ENCODE peak calls at places on chromosomes 6 and 20, in five cellular contexts. One of them, this sample, is unnamed.

GRCh38 chr6:169976301-169977081 is 225.1 kb downstream of the ERMARD start:
- DNase-seq in left ventricle myocardium inferior: no peak
- DNase-seq in BJ: no peak
- DNase-seq in pancreas: no peak
- DNase-seq in lower lobe of right lung: peak; percentile 44
- DNase-seq in this sample: no peak

GRCh38 chr6:10521104-10521808 is at the start of gene GCNT2:
- DNase-seq in left ventricle myocardium inferior: no peak
- DNase-seq in BJ: no peak
- DNase-seq in pancreas: no peak
- DNase-seq in lower lobe of right lung: peak; percentile 53
- DNase-seq in this sample: no peak

GRCh38 chr6:168280899-168281245 is 38.7 kb downstream of the DACT2 start:
- DNase-seq in left ventricle myocardium inferior: no peak
- DNase-seq in BJ: no peak
- DNase-seq in pancreas: no peak
- DNase-seq in lower lobe of right lung: no peak
- DNase-seq in this sample: no peak

GRCh38 chr6:136550330-136551071 is at the start of gene MAP7:
- DNase-seq in left ventricle myocardium inferior: peak; percentile 51
- DNase-seq in BJ: no peak
- DNase-seq in pancreas: peak; percentile 97
- DNase-seq in lower lobe of right lung: peak; percentile 92
- DNase-seq in this sample: no peak

GRCh38 chr6:136547336-136547735 is 2.9 kb downstream of the MAP7 start:
- DNase-seq in left ventricle myocardium inferior: no peak
- DNase-seq in BJ: peak; percentile 2
- DNase-seq in pancreas: no peak
- DNase-seq in lower lobe of right lung: no peak
- DNase-seq in this sample: no peak

GRCh38 chr6:153003294-153003645 is 761 bp upstream of the MTRF1L start:
- DNase-seq in left ventricle myocardium inferior: no peak
- DNase-seq in BJ: no peak
- DNase-seq in pancreas: no peak
- DNase-seq in lower lobe of right lung: no peak
- DNase-seq in this sample: no peak

GRCh38 chr6:17454316-17455005 is 61.1 kb downstream of the CAP2 start:
- DNase-seq in left ventricle myocardium inferior: no peak
- DNase-seq in BJ: peak; percentile 93
- DNase-seq in pancreas: no peak
- DNase-seq in lower lobe of right lung: no peak
- DNase-seq in this sample: no peak

GRCh38 chr6:165571721-165572132 is 91.3 kb downstream of the PDE10A start:
- DNase-seq in left ventricle myocardium inferior: no peak
- DNase-seq in BJ: no peak
- DNase-seq in pancreas: no peak
- DNase-seq in lower lobe of right lung: no peak
- DNase-seq in this sample: no peak

GRCh38 chr6:47922391-47922790 is 140.6 kb downstream of the OPN5 start:
- DNase-seq in left ventricle myocardium inferior: no peak
- DNase-seq in BJ: no peak
- DNase-seq in pancreas: no peak
- DNase-seq in lower lobe of right lung: no peak
- DNase-seq in this sample: no peak

GRCh38 chr6:43680583-43681120 is 6.9 kb downstream of the MRPS18A start:
- DNase-seq in left ventricle myocardium inferior: no peak
- DNase-seq in BJ: no peak
- DNase-seq in pancreas: no peak
- DNase-seq in lower lobe of right lung: no peak
- DNase-seq in this sample: no peak

GRCh38 chr20:1952737-1953530 is 40.9 kb downstream of the PDYN start:
- DNase-seq in left ventricle myocardium inferior: no peak
- DNase-seq in BJ: no peak
- DNase-seq in pancreas: no peak
- DNase-seq in lower lobe of right lung: no peak
- DNase-seq in this sample: no peak

GRCh38 chr20:45088247-45088646 is 12.7 kb downstream of the KCNS1 start:
- DNase-seq in left ventricle myocardium inferior: no peak
- DNase-seq in BJ: peak; percentile 93
- DNase-seq in pancreas: no peak
- DNase-seq in lower lobe of right lung: no peak
- DNase-seq in this sample: no peak

GRCh38 chr6:31572041-31572911 is at the start of gene LTA:
- DNase-seq in left ventricle myocardium inferior: no peak
- DNase-seq in BJ: no peak
- DNase-seq in pancreas: no peak
- DNase-seq in lower lobe of right lung: no peak
- DNase-seq in this sample: peak; percentile 68

GRCh38 chr6:42131531-42131930 is 10.9 kb downstream of the C6orf132 start:
- DNase-seq in left ventricle myocardium inferior: no peak
- DNase-seq in BJ: no peak
- DNase-seq in pancreas: no peak
- DNase-seq in lower lobe of right lung: no peak
- DNase-seq in this sample: no peak

GRCh38 chr6:141199074-141199473 is 933.7 kb upstream of the GJE1 start:
- DNase-seq in left ventricle myocardium inferior: no peak
- DNase-seq in BJ: no peak
- DNase-seq in pancreas: no peak
- DNase-seq in lower lobe of right lung: no peak
- DNase-seq in this sample: no peak

GRCh38 chr6:122839477-122839876 is 50.4 kb downstream of the SMPDL3A start:
- DNase-seq in left ventricle myocardium inferior: no peak
- DNase-seq in BJ: no peak
- DNase-seq in pancreas: peak; percentile 27
- DNase-seq in lower lobe of right lung: no peak
- DNase-seq in this sample: peak; percentile 4

GRCh38 chr6:169048185-169048584 is 205.5 kb downstream of the THBS2 start:
- DNase-seq in left ventricle myocardium inferior: no peak
- DNase-seq in BJ: no peak
- DNase-seq in pancreas: no peak
- DNase-seq in lower lobe of right lung: no peak
- DNase-seq in this sample: no peak

GRCh38 chr20:52830598-52830997 is 141.6 kb upstream of the TSHZ2 start:
- DNase-seq in left ventricle myocardium inferior: no peak
- DNase-seq in BJ: no peak
- DNase-seq in pancreas: no peak
- DNase-seq in lower lobe of right lung: no peak
- DNase-seq in this sample: no peak

GRCh38 chr6:149246691-149247384 is 70.7 kb upstream of the TAB2 start:
- DNase-seq in left ventricle myocardium inferior: no peak
- DNase-seq in BJ: no peak
- DNase-seq in pancreas: no peak
- DNase-seq in lower lobe of right lung: no peak
- DNase-seq in this sample: peak; percentile 69

GRCh38 chr6:44431118-44431725 is 43.7 kb downstream of the CDC5L start:
- DNase-seq in left ventricle myocardium inferior: no peak
- DNase-seq in BJ: no peak
- DNase-seq in pancreas: no peak
- DNase-seq in lower lobe of right lung: no peak
- DNase-seq in this sample: peak; percentile 12

GRCh38 chr6:161922631-161923119 is 648.8 kb upstream of the AGPAT4 start:
- DNase-seq in left ventricle myocardium inferior: peak; percentile 20
- DNase-seq in BJ: no peak
- DNase-seq in pancreas: peak; percentile 82
- DNase-seq in lower lobe of right lung: no peak
- DNase-seq in this sample: no peak

GRCh38 chr6:43265564-43265963 is 22.3 kb downstream of the TTBK1 start:
- DNase-seq in left ventricle myocardium inferior: no peak
- DNase-seq in BJ: no peak
- DNase-seq in pancreas: no peak
- DNase-seq in lower lobe of right lung: no peak
- DNase-seq in this sample: no peak

GRCh38 chr6:24245275-24245674 is 112.6 kb downstream of the DCDC2 start:
- DNase-seq in left ventricle myocardium inferior: no peak
- DNase-seq in BJ: no peak
- DNase-seq in pancreas: no peak
- DNase-seq in lower lobe of right lung: no peak
- DNase-seq in this sample: no peak

GRCh38 chr6:150363733-150364132 is 5.1 kb upstream of the IYD start:
- DNase-seq in left ventricle myocardium inferior: no peak
- DNase-seq in BJ: no peak
- DNase-seq in pancreas: no peak
- DNase-seq in lower lobe of right lung: no peak
- DNase-seq in this sample: no peak

GRCh38 chr6:164106345-164106769 is 691.8 kb downstream of the QKI start:
- DNase-seq in left ventricle myocardium inferior: peak; percentile 73
- DNase-seq in BJ: no peak
- DNase-seq in pancreas: no peak
- DNase-seq in lower lobe of right lung: no peak
- DNase-seq in this sample: no peak

GRCh38 chr6:82785206-82785605 is 280.4 kb downstream of the UBE3D start:
- DNase-seq in left ventricle myocardium inferior: no peak
- DNase-seq in BJ: no peak
- DNase-seq in pancreas: no peak
- DNase-seq in lower lobe of right lung: no peak
- DNase-seq in this sample: no peak

GRCh38 chr6:110656492-110656891 is 158.8 kb downstream of the CDK19 start:
- DNase-seq in left ventricle myocardium inferior: no peak
- DNase-seq in BJ: no peak
- DNase-seq in pancreas: no peak
- DNase-seq in lower lobe of right lung: no peak
- DNase-seq in this sample: no peak

GRCh38 chr6:147970970-147971369 is 371.7 kb upstream of the SASH1 start:
- DNase-seq in left ventricle myocardium inferior: no peak
- DNase-seq in BJ: no peak
- DNase-seq in pancreas: no peak
- DNase-seq in lower lobe of right lung: no peak
- DNase-seq in this sample: no peak

DNA sequence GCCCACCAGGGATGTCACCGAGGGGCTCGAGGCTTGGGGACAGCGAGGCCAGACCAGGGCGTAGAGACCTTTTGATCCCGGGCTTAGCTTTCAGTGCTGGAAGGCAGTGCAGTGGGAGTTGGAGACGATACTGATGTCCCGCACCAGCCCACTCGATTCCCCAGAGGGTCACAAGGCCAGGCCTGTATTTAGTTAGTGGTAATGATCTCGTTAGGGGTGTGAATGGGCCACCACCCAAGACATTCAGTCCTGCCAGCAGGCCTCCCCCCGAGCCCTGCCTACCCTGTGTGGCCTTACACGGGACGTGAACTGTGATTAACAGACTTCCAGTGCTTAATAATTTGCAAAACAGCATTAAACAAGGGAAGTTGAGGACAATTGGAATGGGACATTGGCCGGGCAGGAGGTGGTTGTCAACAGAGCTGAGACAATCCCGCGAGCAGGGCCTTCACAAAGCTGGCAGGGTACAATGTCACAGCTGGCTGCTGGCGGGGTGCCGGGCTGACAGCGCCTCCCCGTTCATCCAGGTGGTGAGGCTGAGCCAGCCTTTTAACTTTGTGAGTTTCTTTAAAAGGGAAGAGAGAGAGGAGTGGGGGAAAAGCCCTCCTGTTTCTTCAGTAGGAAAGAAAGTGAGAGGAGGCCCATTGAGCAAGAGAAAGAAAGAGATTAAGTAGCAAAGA is 175.3 kb upstream of the RALGAPA2 start:
- DNase-seq in left ventricle myocardium inferior: no peak
- DNase-seq in BJ: no peak
- DNase-seq in pancreas: no peak
- DNase-seq in lower lobe of right lung: no peak
- DNase-seq in this sample: no peak
- H3K4me3 ChIP-seq in left ventricle myocardium inferior: no peak overlapping the region
- H3K4me3 ChIP-seq in BJ: no peak overlapping the region
- H3K4me3 ChIP-seq in pancreas: no peak overlapping the region
- H3K4me3 ChIP-seq in lower lobe of right lung: no peak overlapping the region
- H3K4me3 ChIP-seq in this sample: no peak overlapping the region

GRCh38 chr6:21070620-21071019 is 522.9 kb upstream of the SOX4 start:
- DNase-seq in left ventricle myocardium inferior: no peak
- DNase-seq in BJ: no peak
- DNase-seq in pancreas: no peak
- DNase-seq in lower lobe of right lung: no peak
- DNase-seq in this sample: no peak
- H3K4me3 ChIP-seq in left ventricle myocardium inferior: no peak overlapping the region
- H3K4me3 ChIP-seq in BJ: no peak overlapping the region
- H3K4me3 ChIP-seq in pancreas: no peak overlapping the region
- H3K4me3 ChIP-seq in lower lobe of right lung: no peak overlapping the region
- H3K4me3 ChIP-seq in this sample: no peak overlapping the region

GRCh38 chr6:157056275-157056674 is 267.0 kb downstream of the TMEM242 start:
- DNase-seq in left ventricle myocardium inferior: no peak
- DNase-seq in BJ: no peak
- DNase-seq in pancreas: no peak
- DNase-seq in lower lobe of right lung: no peak
- DNase-seq in this sample: peak; percentile 34

GRCh38 chr6:157055863-157056262 is 267.5 kb downstream of the TMEM242 start:
- DNase-seq in left ventricle myocardium inferior: no peak
- DNase-seq in BJ: no peak
- DNase-seq in pancreas: no peak
- DNase-seq in lower lobe of right lung: no peak
- DNase-seq in this sample: no peak

GRCh38 chr6:157058574-157058973 is 264.7 kb downstream of the TMEM242 start:
- DNase-seq in left ventricle myocardium inferior: no peak
- DNase-seq in BJ: no peak
- DNase-seq in pancreas: no peak
- DNase-seq in lower lobe of right lung: no peak
- DNase-seq in this sample: no peak

GRCh38 chr6:157050537-157051280 is 272.6 kb downstream of the TMEM242 start:
- DNase-seq in left ventricle myocardium inferior: no peak
- DNase-seq in BJ: no peak
- DNase-seq in pancreas: no peak
- DNase-seq in lower lobe of right lung: no peak
- DNase-seq in this sample: no peak

GRCh38 chr6:157054531-157054979 is 268.8 kb downstream of the TMEM242 start:
- DNase-seq in left ventricle myocardium inferior: no peak
- DNase-seq in BJ: no peak
- DNase-seq in pancreas: no peak
- DNase-seq in lower lobe of right lung: no peak
- DNase-seq in this sample: peak; percentile 42
- H3K4me3 ChIP-seq in left ventricle myocardium inferior: no peak overlapping the region
- H3K4me3 ChIP-seq in BJ: no peak overlapping the region
- H3K4me3 ChIP-seq in pancreas: no peak overlapping the region
- H3K4me3 ChIP-seq in lower lobe of right lung: no peak overlapping the region
- H3K4me3 ChIP-seq in this sample: no peak overlapping the region

DNA sequence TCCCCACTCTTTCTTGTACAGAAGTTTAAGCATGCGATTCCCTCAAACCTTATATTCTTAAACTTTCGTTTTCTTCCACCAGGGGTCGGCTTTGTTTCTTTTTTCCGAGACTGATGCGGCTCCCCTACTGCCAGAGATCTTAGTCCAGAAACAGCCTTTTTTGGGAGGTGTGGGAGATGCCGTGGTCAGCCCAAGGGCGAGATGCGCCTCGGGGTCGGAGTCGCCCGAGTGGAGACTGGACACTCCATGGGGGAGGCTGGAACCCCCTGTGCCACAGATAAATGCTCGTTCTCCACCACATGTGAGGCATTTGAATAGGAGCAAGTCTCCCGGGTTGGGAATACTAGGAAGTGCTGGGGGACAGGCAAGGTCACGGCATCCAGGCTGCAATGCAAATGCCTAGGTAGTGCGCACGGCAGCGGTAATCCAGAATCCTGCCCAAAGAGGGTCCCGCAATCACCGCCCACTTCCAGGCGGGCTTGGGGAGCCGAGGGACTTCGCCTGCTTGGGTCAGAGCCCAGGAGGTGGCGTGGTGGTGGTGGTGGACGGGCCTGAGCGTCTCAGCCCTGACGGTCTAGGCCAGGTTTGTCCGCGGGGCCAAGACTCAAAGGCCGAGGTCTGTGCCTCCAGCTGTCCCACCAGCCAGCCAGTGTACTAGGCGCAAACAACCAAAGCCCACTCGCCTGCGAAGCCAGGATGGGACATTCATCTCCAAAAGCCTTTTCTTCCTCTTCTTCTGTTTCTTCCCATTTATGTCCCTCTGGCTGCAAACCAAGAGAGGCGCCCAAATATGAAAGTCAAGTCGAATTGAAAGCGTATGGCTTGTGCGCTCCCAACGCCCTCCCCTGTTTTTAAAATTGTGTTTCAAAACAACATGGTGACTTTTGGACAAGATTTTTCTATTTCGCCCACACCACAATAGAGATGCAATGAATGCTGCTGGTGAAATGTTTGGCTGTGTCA is 39.3 kb upstream of the OSTM1 start:
- DNase-seq in left ventricle myocardium inferior: peak; percentile 16
- DNase-seq in BJ: no peak
- DNase-seq in pancreas: peak; percentile 32
- DNase-seq in lower lobe of right lung: peak; percentile 46
- DNase-seq in this sample: no peak
- H3K4me3 ChIP-seq in left ventricle myocardium inferior: peak overlapping the region; percentile 62
- H3K4me3 ChIP-seq in BJ: peak overlapping the region; percentile 10
- H3K4me3 ChIP-seq in pancreas: no peak overlapping the region
- H3K4me3 ChIP-seq in lower lobe of right lung: peak overlapping the region; percentile 54
- H3K4me3 ChIP-seq in this sample: no peak overlapping the region

This sample was measured in GM12864.